ENCODE peak calls at places on chromosomes 4 and X, in ten cellular contexts. U is tibial nerve, A is ovary, H is upper lobe of left lung, E is esophagus muscularis mucosa, B is transverse colon, F is GM12878, N is SK-N-SH, K is K562, T is sigmoid colon. R is an unnamed sample.

GRCh38 chrX:15475021-15475420 is 18.1 kb downstream of the PIR start:
- DNase-seq in U (no peak), A (no peak), H (no peak), E (no peak), B (no peak), F (no peak), N (no peak), K (no peak), T (no peak), R (no peak)

GRCh38 chr4:55447826-55448225 is 52.1 kb downstream of the TMEM165 start:
- DNase-seq in U (no peak), A (no peak), H (no peak), E (no peak), B (no peak), F (no peak), N (no peak), K (no peak), T (no peak), R (no peak)

GRCh38 chr4:42649870-42650269 is 7.0 kb downstream of the ATP8A1 start:
- DNase-seq in U (no peak), A (no peak), H (no peak), E (no peak), B (no peak), F (no peak), N (no peak), K (no peak), T (no peak), R (no peak)

GRCh38 chr4:3519468-3520264 is 12.6 kb downstream of the LRPAP1 start:
- DNase-seq in U (no peak), A (no peak), H (peak; percentile 27), E (no peak), B (peak; percentile 3), F (no peak), N (no peak), K (no peak), T (peak; percentile 57), R (no peak)

GRCh38 chr4:139535228-139535851 is 20.7 kb downstream of the SETD7 start:
- DNase-seq in U (no peak), A (no peak), H (no peak), E (no peak), B (no peak), F (no peak), N (no peak), K (no peak), T (no peak), R (no peak)

GRCh38 chrX:41922694-41923171 is 621 bp downstream of the CASK start:
- DNase-seq in U (no peak), A (peak; percentile 52), H (no peak), E (no peak), B (peak; percentile 21), F (no peak), N (peak; percentile 63), K (no peak), T (no peak), R (no peak)

GRCh38 chrX:154547245-154548027 is at the start of gene IKBKG:
- DNase-seq in U (peak; percentile 88), A (peak; percentile 92), H (peak; percentile 97), E (peak; percentile 94), B (peak; percentile 92), F (peak; percentile 57), N (peak; percentile 93), K (peak; percentile 81), T (peak; percentile 96), R (peak; percentile 89)

GRCh38 chr4:121778991-121779628 is 14.1 kb upstream of the SMIM43 start:
- DNase-seq in U (no peak), A (no peak), H (no peak), E (no peak), B (no peak), F (no peak), N (no peak), K (no peak), T (no peak), R (no peak)

GRCh38 chrX:65093658-65094057 is 117.4 kb upstream of the ZC4H2 start:
- DNase-seq in U (no peak), A (no peak), H (no peak), E (no peak), B (no peak), F (no peak), N (no peak), K (no peak), T (no peak), R (no peak)

DNA sequence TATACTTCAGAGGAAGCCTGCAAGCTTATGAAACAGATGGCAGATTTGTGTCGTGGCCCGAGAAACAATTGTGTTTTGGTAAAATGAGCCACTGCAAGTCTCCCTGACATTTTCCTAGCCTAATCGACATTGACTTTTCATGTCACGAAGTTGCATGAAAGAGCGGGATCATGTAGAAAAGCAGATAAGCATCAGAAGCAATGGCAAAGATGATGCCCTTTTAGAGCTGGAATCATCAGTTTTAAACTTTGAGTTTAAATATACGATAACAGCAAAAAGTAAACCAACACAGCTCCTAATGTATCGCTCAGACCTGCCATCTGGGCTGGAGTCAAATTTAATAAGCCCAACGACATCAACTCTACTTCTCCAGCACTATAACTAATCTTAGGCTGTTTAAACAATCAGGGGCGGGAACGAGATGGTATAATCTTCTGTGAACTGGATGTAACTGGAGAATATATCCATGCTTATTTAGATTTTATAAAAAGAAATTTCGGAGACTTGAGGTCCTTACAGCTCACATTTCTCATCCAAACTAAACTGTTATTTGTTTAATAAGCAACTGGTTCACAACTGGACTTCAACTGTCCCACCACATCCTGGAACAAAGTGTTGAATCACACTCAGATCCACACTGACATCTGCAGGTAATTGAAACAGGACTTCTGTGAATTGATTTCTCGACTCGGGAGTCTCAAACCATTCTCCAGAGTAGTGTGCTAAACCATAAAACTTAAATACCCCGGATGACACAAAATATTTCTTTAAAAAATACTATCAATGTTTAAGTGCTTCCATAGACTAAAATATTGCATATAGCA is 95.1 kb upstream of the PLAC1 start:
- DNase-seq in U (no peak), A (no peak), H (no peak), E (no peak), B (no peak), F (no peak), N (no peak), K (no peak), T (no peak), R (no peak)
- H3K4me3 ChIP-seq in U (no peak overlapping the region), A (no peak overlapping the region), H (no peak overlapping the region), E (no peak overlapping the region), B (no peak overlapping the region), F (no peak overlapping the region), N (peak overlapping the region; percentile 30), K (no peak overlapping the region), T (no peak overlapping the region), R (no peak overlapping the region)

DNA sequence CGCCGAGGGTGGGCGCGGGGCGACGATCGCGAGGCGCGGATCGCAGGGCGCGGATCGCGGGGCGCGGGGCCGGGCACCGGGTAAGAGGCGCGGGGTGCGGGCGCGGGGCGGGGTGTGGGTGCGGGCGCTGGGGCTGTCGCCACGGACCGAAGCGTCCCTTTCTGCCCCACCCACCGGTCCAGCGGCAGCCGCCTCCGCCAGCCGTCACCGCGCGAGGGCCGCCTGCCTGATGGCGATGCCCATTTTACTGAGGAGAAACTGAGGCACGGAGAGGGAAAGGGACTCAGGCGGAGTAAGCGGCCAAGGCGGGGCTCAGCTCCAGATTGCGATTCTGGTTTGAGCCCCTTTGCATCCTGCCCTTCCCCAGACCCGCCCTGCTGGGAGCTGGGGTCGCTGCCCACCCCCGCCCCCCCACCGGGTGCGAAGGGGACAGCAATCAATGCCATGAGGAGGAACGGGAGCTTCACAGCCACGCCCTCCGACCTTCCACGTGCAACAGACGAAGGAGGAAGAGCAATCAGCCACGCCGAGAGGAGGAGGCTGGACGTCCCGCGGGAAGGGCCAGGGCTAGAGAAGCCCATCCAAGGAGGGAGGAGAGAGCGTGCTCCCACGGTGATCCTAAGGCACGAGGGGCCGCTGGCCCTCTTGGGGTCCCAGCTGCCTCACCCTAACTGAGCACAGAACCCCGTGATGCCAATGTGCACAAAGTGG is 10.9 kb upstream of the MAN2B2 start:
- DNase-seq in U (no peak), A (no peak), H (peak; percentile 86), E (no peak), B (no peak), F (no peak), N (no peak), K (no peak), T (no peak), R (no peak)
- H3K27me3 ChIP-seq in U (no peaks in the 10 kb centered on the region), A (no peaks in the 10 kb centered on the region), H (peaks cover 33% of the 10 kb centered on the region), E (peaks cover 7% of the 10 kb centered on the region), B (peaks cover 59% of the 10 kb centered on the region), F (peaks cover 2% of the 10 kb centered on the region), N (peaks cover 25% of the 10 kb centered on the region), K (peaks cover 30% of the 10 kb centered on the region), T (peaks cover 58% of the 10 kb centered on the region), R (peaks cover 3% of the 10 kb centered on the region)

GRCh38 chr4:126375462-126376054 is 1060.8 kb downstream of the FAT4 start:
- DNase-seq in U (no peak), A (no peak), H (no peak), E (no peak), B (no peak), F (no peak), N (no peak), K (no peak), T (no peak), R (no peak)
- TF ChIP-seq EP300 in U (no peak), A (no peak), H (no peak), E (no peak), B (no peak), F (no peak), N (no peak), K (no peak), T (no peak), R (no peak)

GRCh38 chr4:1050486-1051213 is 39.2 kb downstream of the FGFRL1 start:
- DNase-seq in U (no peak), A (peak; percentile 24), H (peak; percentile 73), E (no peak), B (peak; percentile 9), F (no peak), N (peak; percentile 44), K (peak; percentile 37), T (peak; percentile 61), R (peak; percentile 25)

GRCh38 chr4:1055721-1056590 is 44.5 kb downstream of the FGFRL1 start:
- DNase-seq in U (no peak), A (peak; percentile 71), H (peak; percentile 91), E (no peak), B (peak; percentile 63), F (no peak), N (peak; percentile 65), K (peak; percentile 87), T (peak; percentile 66), R (peak; percentile 54)

GRCh38 chr4:1051472-1051871 is 40.0 kb downstream of the FGFRL1 start:
- DNase-seq in U (no peak), A (peak; percentile 11), H (no peak), E (no peak), B (no peak), F (no peak), N (no peak), K (no peak), T (peak; percentile 8), R (no peak)

GRCh38 chr4:1052231-1052671 is 40.8 kb downstream of the FGFRL1 start:
- DNase-seq in U (no peak), A (no peak), H (peak; percentile 48), E (no peak), B (no peak), F (no peak), N (peak; percentile 22), K (no peak), T (peak; percentile 40), R (peak; percentile 24)

DNA sequence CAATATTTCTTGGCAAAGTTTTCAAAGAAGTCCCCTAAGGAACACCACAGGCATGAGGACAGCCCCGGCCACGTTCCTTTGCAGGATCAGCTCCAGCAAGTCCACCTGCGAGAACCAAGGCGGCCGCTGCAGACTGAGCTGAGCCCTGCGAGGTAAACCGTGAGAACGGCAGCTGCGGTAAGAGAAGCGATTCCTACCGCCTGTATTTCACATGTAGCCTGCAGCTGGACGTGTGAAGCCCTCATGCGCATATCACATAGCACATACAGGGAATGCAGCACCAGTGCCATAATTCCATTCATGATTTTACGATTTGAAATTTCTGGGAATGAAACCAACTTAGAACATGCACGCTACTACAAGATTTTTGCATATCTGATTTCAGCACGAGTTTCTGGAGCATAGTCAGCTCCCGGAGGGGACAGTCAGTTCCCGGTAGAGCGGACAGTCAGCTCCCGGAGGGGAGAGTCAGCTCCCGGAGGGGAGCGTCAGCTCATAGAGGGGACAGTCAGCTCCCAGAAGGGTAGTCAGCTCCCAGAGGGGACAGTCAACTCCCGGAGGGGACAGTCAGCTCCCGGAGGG is 41.7 kb downstream of the FGFRL1 start:
- DNase-seq in U (no peak), A (no peak), H (peak; percentile 34), E (no peak), B (no peak), F (no peak), N (peak; percentile 23), K (no peak), T (peak; percentile 56), R (peak; percentile 24)
- H3K4me3 ChIP-seq in U (peak overlapping the region; percentile 30), A (no peak overlapping the region), H (no peak overlapping the region), E (no peak overlapping the region), B (no peak overlapping the region), F (no peak overlapping the region), N (no peak overlapping the region), K (no peak overlapping the region), T (no peak overlapping the region), R (no peak overlapping the region)

R was measured in stomach.